ENCODE peak calls at places on chromosomes 6 and 20, in eight cellular contexts. B is HCT116, F is BE2C, U is AG09319, I is transverse colon, X is sigmoid colon, W is AG10803, J is fibroblast of the aortic adventitia. N is an unnamed sample.
A peak's percentile ranks its signal among the peaks of the same experiment; 100 is the strongest.

GRCh38 chr6:15623282-15624116 is 39.3 kb downstream of the DTNBP1 start:
- DNase-seq in X (peak; percentile 61), B (no peak), U (no peak), I (no peak), J (peak; percentile 64), W (peak; percentile 35), F (peak; percentile 11), N (no peak)

GRCh38 chr6:22613695-22614094 is 44.3 kb downstream of the HDGFL1 start:
- DNase-seq in F (no peak), J (peak; percentile 34), X (no peak), I (no peak), U (peak; percentile 52), W (peak; percentile 61), B (no peak), N (no peak)

GRCh38 chr6:56515081-56515905 is 127.4 kb downstream of the DST start:
- DNase-seq in F (no peak), X (no peak), J (no peak), B (no peak), U (no peak), W (no peak), I (no peak), N (no peak)

GRCh38 chr6:145318952-145319351 is 416.4 kb downstream of the EPM2A start:
- DNase-seq in B (peak; percentile 1), W (no peak), U (no peak), F (no peak), J (no peak), I (no peak), X (no peak), N (no peak)

GRCh38 chr6:296151-297122 is 4.2 kb downstream of the DUSP22 start:
- DNase-seq in F (no peak), W (no peak), X (peak; percentile 72), J (peak; percentile 25), I (peak; percentile 55), B (no peak), U (no peak), N (no peak)

GRCh38 chr20:23305098-23305497 is 45.5 kb upstream of the NXT1 start:
- DNase-seq in F (no peak), J (peak; percentile 87), I (no peak), U (no peak), W (peak; percentile 75), X (peak; percentile 69), B (no peak), N (no peak)

GRCh38 chr6:133918208-133918930 is 29.5 kb downstream of the TCF21 start:
- DNase-seq in X (no peak), W (peak; percentile 3), J (no peak), B (no peak), U (no peak), F (no peak), I (no peak), N (no peak)

GRCh38 chr20:59412251-59412650 is 111.8 kb downstream of the EDN3 start:
- DNase-seq in J (no peak), X (peak; percentile 28), B (no peak), I (no peak), F (no peak), U (no peak), W (no peak), N (no peak)

GRCh38 chr6:33858804-33859203 is 55.0 kb upstream of the MLN start:
- DNase-seq in X (no peak), J (no peak), B (no peak), W (no peak), F (no peak), U (no peak), I (no peak), N (no peak)

GRCh38 chr6:16320533-16321340 is 82.3 kb downstream of the GMPR start:
- DNase-seq in B (no peak), W (peak; percentile 82), U (no peak), I (no peak), J (no peak), X (no peak), F (no peak), N (no peak)

GRCh38 chr6:25377672-25378071 is 98.5 kb downstream of the CARMIL1 start:
- DNase-seq in J (no peak), W (no peak), U (no peak), B (no peak), X (no peak), I (no peak), F (no peak), N (no peak)

GRCh38 chr20:44419131-44419844 is 56.4 kb upstream of the TTPAL start:
- DNase-seq in I (no peak), F (no peak), B (no peak), X (no peak), U (no peak), J (no peak), W (no peak), N (no peak)

GRCh38 chr6:140205795-140206593 is 831.5 kb upstream of the CITED2 start:
- DNase-seq in B (no peak), U (no peak), W (no peak), I (no peak), X (no peak), J (no peak), F (no peak), N (no peak)

GRCh38 chr6:74939309-74939708 is 266.5 kb downstream of the COL12A1 start:
- DNase-seq in F (no peak), I (no peak), X (no peak), J (no peak), B (peak; percentile 49), W (no peak), U (no peak), N (no peak)

GRCh38 chr20:11234181-11234969 is 560.6 kb upstream of the JAG1 start:
- DNase-seq in B (no peak), W (no peak), I (no peak), X (no peak), F (no peak), J (no peak), U (no peak), N (no peak)

GRCh38 chr20:50806126-50806768 is 11.4 kb downstream of the BCAS4 start:
- DNase-seq in B (no peak), J (no peak), I (no peak), W (no peak), U (no peak), X (no peak), F (no peak), N (no peak)

GRCh38 chr20:47042464-47042863 is 147.8 kb downstream of the EYA2 start:
- DNase-seq in B (no peak), X (no peak), U (no peak), I (no peak), J (no peak), F (no peak), W (no peak), N (no peak)

GRCh38 chr6:118931436-118931835 is 3.5 kb downstream of the MCM9 start:
- DNase-seq in W (no peak), I (no peak), J (no peak), X (no peak), B (no peak), F (no peak), U (no peak), N (no peak)

GRCh38 chr6:118932421-118932820 is 2.5 kb downstream of the MCM9 start:
- DNase-seq in J (no peak), I (no peak), F (no peak), B (no peak), W (no peak), U (no peak), X (no peak), N (no peak)

GRCh38 chr6:118933855-118934460 is 1.0 kb downstream of the MCM9 start:
- DNase-seq in B (no peak), U (no peak), X (no peak), J (no peak), W (no peak), F (no peak), I (no peak), N (no peak)

GRCh38 chr6:118934461-118935330 is at the start of gene MCM9:
- DNase-seq in I (peak; percentile 94), B (peak; percentile 68), J (peak; percentile 75), X (peak; percentile 90), U (peak; percentile 44), W (peak; percentile 83), F (peak; percentile 94), N (peak; percentile 91)

DNA sequence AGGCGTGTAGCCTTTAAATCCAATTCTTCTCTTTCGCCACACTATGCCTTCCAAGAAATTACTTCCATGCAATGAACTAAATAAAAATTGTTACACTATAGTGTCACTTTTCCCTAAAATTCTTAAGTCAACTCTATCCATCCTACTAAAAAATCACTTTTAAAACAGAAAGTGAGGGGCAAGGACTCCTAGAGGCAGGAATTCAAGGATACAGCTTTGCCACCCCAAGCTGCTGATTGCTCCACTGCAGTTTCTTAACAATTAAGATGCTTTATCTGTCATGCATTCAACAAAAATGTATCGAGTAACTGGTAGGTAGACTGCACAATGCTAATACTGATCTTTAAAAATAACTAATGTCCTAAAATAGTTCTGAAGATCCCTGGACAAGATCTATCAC is 4.3 kb downstream of the MCM9 start:
- DNase-seq in W (no peak), F (no peak), I (no peak), X (no peak), J (no peak), U (no peak), B (no peak), N (no peak)
- TF ChIP-seq CTCF in W (peak; percentile 13), F (no peak), I (no peak), X (no peak), J (peak; percentile 15), U (no peak), B (peak; percentile 24), N (no peak)

DNA sequence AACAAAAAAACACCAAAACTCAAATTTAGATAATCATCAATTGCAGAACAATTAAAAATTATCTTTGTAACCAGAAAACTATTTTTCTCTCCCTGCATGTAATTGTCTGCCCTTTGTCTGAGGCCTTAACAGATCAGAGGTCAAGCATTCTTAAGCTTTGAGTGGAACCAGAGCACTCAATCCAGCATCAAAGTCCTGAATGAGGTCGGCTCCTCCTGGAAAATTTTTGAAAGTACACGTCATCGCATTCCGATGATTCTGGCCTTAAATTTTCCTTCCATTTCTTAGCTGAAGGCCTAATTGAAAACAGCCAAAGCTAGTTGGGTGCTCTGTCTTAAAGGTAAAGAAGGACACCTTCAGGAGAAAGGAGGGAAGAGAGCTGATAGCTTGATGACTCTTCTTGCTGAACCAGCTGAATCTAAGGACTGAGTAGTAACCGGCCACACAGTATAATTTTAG is 510.2 kb upstream of the SULF2 start:
- DNase-seq in B (peak; percentile 79), X (no peak), U (peak; percentile 80), W (peak; percentile 95), I (no peak), J (peak; percentile 98), F (no peak), N (peak; percentile 79)
- TF ChIP-seq CTCF in B (peak; percentile 52), X (no peak), U (peak; percentile 56), W (peak; percentile 57), I (no peak), J (peak; percentile 45), F (peak; percentile 48), N (peak; percentile 54)

GRCh38 chr6:30013296-30013922 is 47.7 kb upstream of the POLR1H start:
- DNase-seq in J (peak; percentile 7), B (no peak), W (peak; percentile 5), F (peak; percentile 22), X (no peak), I (no peak), U (no peak), N (no peak)
- TF ChIP-seq CTCF in J (peak; percentile 74), B (peak; percentile 91), W (peak; percentile 80), F (peak; percentile 85), X (peak; percentile 29), I (peak; percentile 71), U (peak; percentile 75), N (peak; percentile 97)

GRCh38 chr6:128117916-128118315 is 217.1 kb upstream of the THEMIS start:
- DNase-seq in J (no peak), I (no peak), W (peak; percentile 12), F (no peak), X (no peak), B (no peak), U (no peak), N (no peak)
- TF ChIP-seq CTCF in J (no peak), I (no peak), W (no peak), F (no peak), X (no peak), B (no peak), U (no peak), N (no peak)